ENCODE peak calls at places on chromosome 7, in six cellular contexts. One of them, this sample, is unnamed.

GRCh38 chr7:135200824-135201331 is 10.4 kb downstream of the WDR91 start:
- DNase-seq in neural progenitor cell: no peak
- DNase-seq in GM23338: no peak
- DNase-seq in mammary epithelial cell: peak; percentile 41
- DNase-seq in PC-9: no peak
- DNase-seq in fibroblast of lung: peak; percentile 58
- DNase-seq in this sample: no peak

GRCh38 chr7:113945018-113945938 is 26.5 kb upstream of the PPP1R3A start:
- DNase-seq in neural progenitor cell: no peak
- DNase-seq in GM23338: no peak
- DNase-seq in mammary epithelial cell: peak; percentile 5
- DNase-seq in PC-9: no peak
- DNase-seq in fibroblast of lung: no peak
- DNase-seq in this sample: no peak

GRCh38 chr7:157851501-157852067 is 514.8 kb downstream of the DNAJB6 start:
- DNase-seq in neural progenitor cell: peak; percentile 86
- DNase-seq in GM23338: no peak
- DNase-seq in mammary epithelial cell: no peak
- DNase-seq in PC-9: no peak
- DNase-seq in fibroblast of lung: peak; percentile 27
- DNase-seq in this sample: peak; percentile 71

GRCh38 chr7:155457544-155458316 is at the start of gene EN2:
- DNase-seq in neural progenitor cell: peak; percentile 57
- DNase-seq in GM23338: peak; percentile 39
- DNase-seq in mammary epithelial cell: no peak
- DNase-seq in PC-9: no peak
- DNase-seq in fibroblast of lung: no peak
- DNase-seq in this sample: no peak

GRCh38 chr7:122602800-122603199 is 96.1 kb downstream of the RNF133 start:
- DNase-seq in neural progenitor cell: no peak
- DNase-seq in GM23338: no peak
- DNase-seq in mammary epithelial cell: no peak
- DNase-seq in PC-9: no peak
- DNase-seq in fibroblast of lung: no peak
- DNase-seq in this sample: no peak

GRCh38 chr7:27164381-27165088 is 802 bp downstream of the HOXA9 start:
- DNase-seq in neural progenitor cell: peak; percentile 87
- DNase-seq in GM23338: peak; percentile 72
- DNase-seq in mammary epithelial cell: peak; percentile 40
- DNase-seq in PC-9: no peak
- DNase-seq in fibroblast of lung: no peak
- DNase-seq in this sample: no peak

GRCh38 chr7:117127585-117128168 is 174.4 kb downstream of the ST7 start:
- DNase-seq in neural progenitor cell: peak; percentile 46
- DNase-seq in GM23338: peak; percentile 68
- DNase-seq in mammary epithelial cell: peak; percentile 31
- DNase-seq in PC-9: peak; percentile 49
- DNase-seq in fibroblast of lung: peak; percentile 57
- DNase-seq in this sample: peak; percentile 72

GRCh38 chr7:46109447-46109846 is 188.4 kb upstream of the IGFBP3 start:
- DNase-seq in neural progenitor cell: no peak
- DNase-seq in GM23338: no peak
- DNase-seq in mammary epithelial cell: no peak
- DNase-seq in PC-9: no peak
- DNase-seq in fibroblast of lung: no peak
- DNase-seq in this sample: no peak

GRCh38 chr7:27300401-27300800 is 57.8 kb downstream of the EVX1 start:
- DNase-seq in neural progenitor cell: no peak
- DNase-seq in GM23338: no peak
- DNase-seq in mammary epithelial cell: peak; percentile 46
- DNase-seq in PC-9: no peak
- DNase-seq in fibroblast of lung: no peak
- DNase-seq in this sample: no peak

GRCh38 chr7:57203161-57203791 is 71.0 kb upstream of the ZNF479 start:
- DNase-seq in neural progenitor cell: no peak
- DNase-seq in GM23338: no peak
- DNase-seq in mammary epithelial cell: no peak
- DNase-seq in PC-9: no peak
- DNase-seq in fibroblast of lung: no peak
- DNase-seq in this sample: no peak

GRCh38 chr7:8172372-8173354 is 89.3 kb downstream of the ICA1 start:
- DNase-seq in neural progenitor cell: no peak
- DNase-seq in GM23338: no peak
- DNase-seq in mammary epithelial cell: no peak
- DNase-seq in PC-9: no peak
- DNase-seq in fibroblast of lung: no peak
- DNase-seq in this sample: no peak

GRCh38 chr7:8176370-8177081 is 85.4 kb downstream of the ICA1 start:
- DNase-seq in neural progenitor cell: no peak
- DNase-seq in GM23338: no peak
- DNase-seq in mammary epithelial cell: no peak
- DNase-seq in PC-9: no peak
- DNase-seq in fibroblast of lung: no peak
- DNase-seq in this sample: no peak

GRCh38 chr7:8178353-8178752 is 83.6 kb downstream of the ICA1 start:
- DNase-seq in neural progenitor cell: no peak
- DNase-seq in GM23338: no peak
- DNase-seq in mammary epithelial cell: no peak
- DNase-seq in PC-9: no peak
- DNase-seq in fibroblast of lung: no peak
- DNase-seq in this sample: no peak

GRCh38 chr7:8177109-8177933 is 84.6 kb downstream of the ICA1 start:
- DNase-seq in neural progenitor cell: no peak
- DNase-seq in GM23338: no peak
- DNase-seq in mammary epithelial cell: no peak
- DNase-seq in PC-9: no peak
- DNase-seq in fibroblast of lung: no peak
- DNase-seq in this sample: no peak

DNA sequence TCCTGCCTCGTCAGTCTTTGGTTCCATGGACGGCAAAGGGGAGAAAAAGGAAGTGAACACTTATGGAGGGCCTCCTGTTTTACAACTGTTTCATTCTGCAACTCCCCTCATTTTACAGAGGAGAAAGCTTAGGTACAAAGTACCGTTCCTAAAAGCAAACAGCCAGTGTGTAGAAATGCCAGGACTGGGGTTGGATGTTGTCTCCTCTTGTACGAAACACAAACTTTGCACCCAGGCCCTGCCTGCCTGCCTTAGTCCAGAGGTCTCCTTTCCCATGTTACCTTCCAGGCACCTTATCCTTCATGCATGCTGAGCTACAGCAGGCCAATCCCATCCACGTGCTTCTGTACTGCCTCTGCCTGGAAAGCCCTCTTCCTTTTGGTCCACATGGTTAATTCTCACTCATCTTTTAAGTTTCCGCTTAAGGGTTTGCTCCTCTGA is 86.0 kb downstream of the ICA1 start:
- DNase-seq in neural progenitor cell: no peak
- DNase-seq in GM23338: no peak
- DNase-seq in mammary epithelial cell: no peak
- DNase-seq in PC-9: no peak
- DNase-seq in fibroblast of lung: no peak
- DNase-seq in this sample: peak; percentile 25
- H3K4me2 ChIP-seq in neural progenitor cell: peak overlapping the region; percentile 5
- H3K4me2 ChIP-seq in GM23338: no peak overlapping the region
- H3K4me2 ChIP-seq in mammary epithelial cell: no peak overlapping the region
- H3K4me2 ChIP-seq in PC-9: no peak overlapping the region
- H3K4me2 ChIP-seq in fibroblast of lung: no peak overlapping the region
- H3K4me2 ChIP-seq in this sample: no peak overlapping the region

GRCh38 chr7:132100981-132101380 is 475.3 kb downstream of the PLXNA4 start:
- DNase-seq in neural progenitor cell: no peak
- DNase-seq in GM23338: no peak
- DNase-seq in mammary epithelial cell: no peak
- DNase-seq in PC-9: no peak
- DNase-seq in fibroblast of lung: no peak
- DNase-seq in this sample: no peak

GRCh38 chr7:132098337-132098736 is 477.9 kb downstream of the PLXNA4 start:
- DNase-seq in neural progenitor cell: no peak
- DNase-seq in GM23338: no peak
- DNase-seq in mammary epithelial cell: no peak
- DNase-seq in PC-9: no peak
- DNase-seq in fibroblast of lung: no peak
- DNase-seq in this sample: no peak

GRCh38 chr7:132099163-132099562 is 477.1 kb downstream of the PLXNA4 start:
- DNase-seq in neural progenitor cell: no peak
- DNase-seq in GM23338: no peak
- DNase-seq in mammary epithelial cell: no peak
- DNase-seq in PC-9: no peak
- DNase-seq in fibroblast of lung: no peak
- DNase-seq in this sample: no peak

GRCh38 chr7:132102426-132102825 is 473.8 kb downstream of the PLXNA4 start:
- DNase-seq in neural progenitor cell: no peak
- DNase-seq in GM23338: no peak
- DNase-seq in mammary epithelial cell: no peak
- DNase-seq in PC-9: no peak
- DNase-seq in fibroblast of lung: no peak
- DNase-seq in this sample: no peak

GRCh38 chr7:132100483-132100882 is 475.8 kb downstream of the PLXNA4 start:
- DNase-seq in neural progenitor cell: no peak
- DNase-seq in GM23338: no peak
- DNase-seq in mammary epithelial cell: no peak
- DNase-seq in PC-9: no peak
- DNase-seq in fibroblast of lung: no peak
- DNase-seq in this sample: no peak
- H3K4me3 ChIP-seq in neural progenitor cell: no peak overlapping the region
- H3K4me3 ChIP-seq in GM23338: no peak overlapping the region
- H3K4me3 ChIP-seq in mammary epithelial cell: no peak overlapping the region
- H3K4me3 ChIP-seq in PC-9: no peak overlapping the region
- H3K4me3 ChIP-seq in fibroblast of lung: no peak overlapping the region
- H3K4me3 ChIP-seq in this sample: no peak overlapping the region

GRCh38 chr7:47479821-47480575 is 101.9 kb downstream of the TNS3 start:
- DNase-seq in neural progenitor cell: peak; percentile 76
- DNase-seq in GM23338: no peak
- DNase-seq in mammary epithelial cell: no peak
- DNase-seq in PC-9: no peak
- DNase-seq in fibroblast of lung: no peak
- DNase-seq in this sample: no peak

GRCh38 chr7:47480576-47481538 is 101.1 kb downstream of the TNS3 start:
- DNase-seq in neural progenitor cell: peak; percentile 49
- DNase-seq in GM23338: peak; percentile 77
- DNase-seq in mammary epithelial cell: no peak
- DNase-seq in PC-9: no peak
- DNase-seq in fibroblast of lung: no peak
- DNase-seq in this sample: no peak

GRCh38 chr7:47481656-47482012 is 100.3 kb downstream of the TNS3 start:
- DNase-seq in neural progenitor cell: no peak
- DNase-seq in GM23338: no peak
- DNase-seq in mammary epithelial cell: no peak
- DNase-seq in PC-9: no peak
- DNase-seq in fibroblast of lung: no peak
- DNase-seq in this sample: no peak

GRCh38 chr7:47483604-47484273 is 98.2 kb downstream of the TNS3 start:
- DNase-seq in neural progenitor cell: no peak
- DNase-seq in GM23338: peak; percentile 47
- DNase-seq in mammary epithelial cell: no peak
- DNase-seq in PC-9: no peak
- DNase-seq in fibroblast of lung: peak; percentile 40
- DNase-seq in this sample: no peak

GRCh38 chr7:47482013-47482761 is 99.7 kb downstream of the TNS3 start:
- DNase-seq in neural progenitor cell: no peak
- DNase-seq in GM23338: no peak
- DNase-seq in mammary epithelial cell: peak; percentile 86
- DNase-seq in PC-9: peak; percentile 99
- DNase-seq in fibroblast of lung: peak; percentile 98
- DNase-seq in this sample: peak; percentile 78
- TF ChIP-seq EZH2 in neural progenitor cell: no peak
- TF ChIP-seq EZH2 in GM23338: no peak
- TF ChIP-seq EZH2 in mammary epithelial cell: no peak
- TF ChIP-seq EZH2 in PC-9: no peak
- TF ChIP-seq EZH2 in fibroblast of lung: no peak
- TF ChIP-seq EZH2 in this sample: no peak

GRCh38 chr7:128014864-128015263 is 16.4 kb downstream of the LRRC4 start:
- DNase-seq in neural progenitor cell: no peak
- DNase-seq in GM23338: no peak
- DNase-seq in mammary epithelial cell: peak; percentile 39
- DNase-seq in PC-9: no peak
- DNase-seq in fibroblast of lung: no peak
- DNase-seq in this sample: no peak
- H3K4me2 ChIP-seq in neural progenitor cell: no peak overlapping the region
- H3K4me2 ChIP-seq in GM23338: no peak overlapping the region
- H3K4me2 ChIP-seq in mammary epithelial cell: no peak overlapping the region
- H3K4me2 ChIP-seq in PC-9: no peak overlapping the region
- H3K4me2 ChIP-seq in fibroblast of lung: no peak overlapping the region
- H3K4me2 ChIP-seq in this sample: no peak overlapping the region

GRCh38 chr7:101235522-101235921 is 2.1 kb downstream of the CLDN15 start:
- DNase-seq in neural progenitor cell: no peak
- DNase-seq in GM23338: no peak
- DNase-seq in mammary epithelial cell: no peak
- DNase-seq in PC-9: no peak
- DNase-seq in fibroblast of lung: no peak
- DNase-seq in this sample: no peak

GRCh38 chr7:101236292-101236691 is 1.3 kb downstream of the CLDN15 start:
- DNase-seq in neural progenitor cell: no peak
- DNase-seq in GM23338: no peak
- DNase-seq in mammary epithelial cell: no peak
- DNase-seq in PC-9: no peak
- DNase-seq in fibroblast of lung: no peak
- DNase-seq in this sample: peak; percentile 8

GRCh38 chr7:101239191-101239950 is 1.8 kb upstream of the CLDN15 start:
- DNase-seq in neural progenitor cell: no peak
- DNase-seq in GM23338: no peak
- DNase-seq in mammary epithelial cell: no peak
- DNase-seq in PC-9: no peak
- DNase-seq in fibroblast of lung: no peak
- DNase-seq in this sample: no peak

GRCh38 chr7:101238226-101239182 is 902 bp upstream of the CLDN15 start:
- DNase-seq in neural progenitor cell: no peak
- DNase-seq in GM23338: no peak
- DNase-seq in mammary epithelial cell: no peak
- DNase-seq in PC-9: no peak
- DNase-seq in fibroblast of lung: no peak
- DNase-seq in this sample: no peak

GRCh38 chr7:101237206-101238067 is at the start of gene CLDN15:
- DNase-seq in neural progenitor cell: no peak
- DNase-seq in GM23338: no peak
- DNase-seq in mammary epithelial cell: no peak
- DNase-seq in PC-9: no peak
- DNase-seq in fibroblast of lung: no peak
- DNase-seq in this sample: peak; percentile 56
- H3K4me3 ChIP-seq in neural progenitor cell: no peak within 1 kb of the TSS
- H3K4me3 ChIP-seq in GM23338: no peak within 1 kb of the TSS
- H3K4me3 ChIP-seq in mammary epithelial cell: no peak within 1 kb of the TSS
- H3K4me3 ChIP-seq in PC-9: no peak within 1 kb of the TSS
- H3K4me3 ChIP-seq in fibroblast of lung: no peak within 1 kb of the TSS
- H3K4me3 ChIP-seq in this sample: no peak within 1 kb of the TSS

GRCh38 chr7:48035967-48036478 is 680 bp downstream of the C7orf57 start:
- DNase-seq in neural progenitor cell: peak; percentile 65
- DNase-seq in GM23338: peak; percentile 50
- DNase-seq in mammary epithelial cell: peak; percentile 17
- DNase-seq in PC-9: no peak
- DNase-seq in fibroblast of lung: peak; percentile 42
- DNase-seq in this sample: peak; percentile 33
- TF ChIP-seq EZH2 in neural progenitor cell: peak; percentile 87
- TF ChIP-seq EZH2 in GM23338: no peak
- TF ChIP-seq EZH2 in mammary epithelial cell: no peak
- TF ChIP-seq EZH2 in PC-9: no peak
- TF ChIP-seq EZH2 in fibroblast of lung: no peak
- TF ChIP-seq EZH2 in this sample: no peak

DNA sequence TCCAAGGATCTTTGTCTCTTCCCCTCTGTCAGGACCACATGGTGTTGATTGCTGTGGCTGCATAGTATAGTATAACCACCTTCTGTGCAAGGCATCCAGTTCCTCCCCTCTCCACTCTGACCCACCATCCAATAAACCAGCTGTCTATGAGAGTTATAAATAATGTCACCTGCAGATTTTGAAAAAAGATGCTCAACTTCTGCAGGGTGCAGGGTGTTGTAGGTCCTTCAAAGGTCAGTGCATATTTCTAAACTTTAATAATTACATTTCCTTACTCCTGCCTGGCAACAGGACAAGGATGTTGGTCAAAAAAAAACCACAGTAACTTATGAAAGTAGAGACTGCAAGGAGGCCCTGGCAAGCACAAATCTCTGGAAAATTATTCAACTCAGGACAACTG is 166.2 kb downstream of the PKD1L1 start:
- DNase-seq in neural progenitor cell: no peak
- DNase-seq in GM23338: no peak
- DNase-seq in mammary epithelial cell: no peak
- DNase-seq in PC-9: peak; percentile 83
- DNase-seq in fibroblast of lung: peak; percentile 88
- DNase-seq in this sample: no peak
- H3K4me2 ChIP-seq in neural progenitor cell: no peak overlapping the region
- H3K4me2 ChIP-seq in GM23338: no peak overlapping the region
- H3K4me2 ChIP-seq in mammary epithelial cell: peak overlapping the region; percentile 8
- H3K4me2 ChIP-seq in PC-9: peak overlapping the region; percentile 70
- H3K4me2 ChIP-seq in fibroblast of lung: no peak overlapping the region
- H3K4me2 ChIP-seq in this sample: no peak overlapping the region